ENCODE peak calls at places on chromosomes 7 and 10, in five cellular contexts. One of them, this sample, is unnamed.

GRCh38 chr7:129262333-129262732 is 37.5 kb downstream of the AHCYL2 start:
- DNase-seq in HepG2: no peak
- DNase-seq in A549: no peak
- DNase-seq in K562: no peak
- DNase-seq in H1: no peak
- DNase-seq in this sample: no peak

GRCh38 chr10:68095176-68095575 is 14.1 kb upstream of the MYPN start:
- DNase-seq in HepG2: no peak
- DNase-seq in A549: peak; percentile 67
- DNase-seq in K562: no peak
- DNase-seq in H1: no peak
- DNase-seq in this sample: no peak

GRCh38 chr10:96236090-96236478 is 35.3 kb downstream of the BLNK start:
- DNase-seq in HepG2: no peak
- DNase-seq in A549: no peak
- DNase-seq in K562: no peak
- DNase-seq in H1: no peak
- DNase-seq in this sample: no peak

GRCh38 chr10:133164816-133165555 is 5.0 kb downstream of the KNDC1 start:
- DNase-seq in HepG2: no peak
- DNase-seq in A549: no peak
- DNase-seq in K562: no peak
- DNase-seq in H1: no peak
- DNase-seq in this sample: no peak

GRCh38 chr10:112964482-112964881 is 14.4 kb downstream of the TCF7L2 start:
- DNase-seq in HepG2: no peak
- DNase-seq in A549: no peak
- DNase-seq in K562: no peak
- DNase-seq in H1: no peak
- DNase-seq in this sample: no peak

GRCh38 chr7:157859915-157860314 is 523.1 kb downstream of the DNAJB6 start:
- DNase-seq in HepG2: no peak
- DNase-seq in A549: no peak
- DNase-seq in K562: no peak
- DNase-seq in H1: no peak
- DNase-seq in this sample: no peak

GRCh38 chr7:138400400-138400886 is 59.6 kb upstream of the TRIM24 start:
- DNase-seq in HepG2: no peak
- DNase-seq in A549: no peak
- DNase-seq in K562: peak; percentile 74
- DNase-seq in H1: no peak
- DNase-seq in this sample: peak; percentile 46

GRCh38 chr7:120665068-120665467 is 192.9 kb downstream of the TSPAN12 start:
- DNase-seq in HepG2: no peak
- DNase-seq in A549: no peak
- DNase-seq in K562: no peak
- DNase-seq in H1: no peak
- DNase-seq in this sample: no peak

GRCh38 chr7:141076377-141076776 is 2.5 kb downstream of the TMEM178B start:
- DNase-seq in HepG2: no peak
- DNase-seq in A549: no peak
- DNase-seq in K562: no peak
- DNase-seq in H1: no peak
- DNase-seq in this sample: no peak

GRCh38 chr7:31758770-31759169 is 71.8 kb downstream of the PPP1R17 start:
- DNase-seq in HepG2: no peak
- DNase-seq in A549: no peak
- DNase-seq in K562: no peak
- DNase-seq in H1: no peak
- DNase-seq in this sample: no peak

GRCh38 chr10:95508730-95509129 is 52.4 kb downstream of the SORBS1 start:
- DNase-seq in HepG2: peak; percentile 28
- DNase-seq in A549: no peak
- DNase-seq in K562: no peak
- DNase-seq in H1: no peak
- DNase-seq in this sample: peak; percentile 82

GRCh38 chr10:62733654-62734293 is 70.7 kb upstream of the ADO start:
- DNase-seq in HepG2: no peak
- DNase-seq in A549: no peak
- DNase-seq in K562: no peak
- DNase-seq in H1: no peak
- DNase-seq in this sample: no peak

GRCh38 chr10:62738916-62739315 is 65.6 kb upstream of the ADO start:
- DNase-seq in HepG2: no peak
- DNase-seq in A549: no peak
- DNase-seq in K562: no peak
- DNase-seq in H1: no peak
- DNase-seq in this sample: no peak

GRCh38 chr10:62732841-62733653 is 71.5 kb upstream of the ADO start:
- DNase-seq in HepG2: no peak
- DNase-seq in A549: no peak
- DNase-seq in K562: no peak
- DNase-seq in H1: no peak
- DNase-seq in this sample: no peak

GRCh38 chr10:62735464-62736188 is 68.9 kb upstream of the ADO start:
- DNase-seq in HepG2: no peak
- DNase-seq in A549: peak; percentile 7
- DNase-seq in K562: peak; percentile 59
- DNase-seq in H1: no peak
- DNase-seq in this sample: no peak

DNA sequence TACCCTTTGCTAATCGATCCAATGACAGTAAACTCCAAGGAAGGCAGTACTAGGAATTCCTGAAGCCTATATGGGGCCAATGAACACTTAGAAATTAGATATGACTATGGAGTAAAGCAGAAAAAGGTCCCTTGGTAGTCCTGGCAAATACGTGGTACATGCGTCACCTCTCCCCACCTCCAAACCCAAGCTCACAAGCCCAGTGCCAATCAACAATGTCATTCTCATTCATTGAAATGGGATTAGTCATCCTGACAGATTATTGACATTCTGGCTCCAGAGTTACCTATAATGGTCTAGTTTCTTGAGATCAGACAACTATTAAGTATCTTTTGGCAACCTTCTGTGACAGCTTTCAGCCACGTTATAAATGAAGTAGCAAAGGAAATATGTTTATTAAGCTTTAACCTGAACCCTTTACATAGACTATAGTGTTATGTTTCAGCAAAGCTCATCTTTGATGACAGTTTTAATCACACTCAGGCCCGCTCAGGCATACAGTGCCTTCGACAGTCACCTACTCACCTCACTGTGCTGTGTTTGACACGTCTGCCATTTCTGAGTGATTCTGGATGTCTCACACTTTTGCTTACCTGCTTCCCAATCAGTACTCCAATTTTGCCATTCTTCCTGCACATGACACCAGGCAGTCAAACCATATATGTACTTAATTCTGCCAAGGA is 69.6 kb upstream of the ADO start:
- DNase-seq in HepG2: no peak
- DNase-seq in A549: no peak
- DNase-seq in K562: no peak
- DNase-seq in H1: no peak
- DNase-seq in this sample: no peak
- H3K27ac ChIP-seq in HepG2: no peak overlapping the region
- H3K27ac ChIP-seq in A549: no peak overlapping the region
- H3K27ac ChIP-seq in K562: no peak overlapping the region
- H3K27ac ChIP-seq in H1: no peak overlapping the region
- H3K27ac ChIP-seq in this sample: no peak overlapping the region

DNA sequence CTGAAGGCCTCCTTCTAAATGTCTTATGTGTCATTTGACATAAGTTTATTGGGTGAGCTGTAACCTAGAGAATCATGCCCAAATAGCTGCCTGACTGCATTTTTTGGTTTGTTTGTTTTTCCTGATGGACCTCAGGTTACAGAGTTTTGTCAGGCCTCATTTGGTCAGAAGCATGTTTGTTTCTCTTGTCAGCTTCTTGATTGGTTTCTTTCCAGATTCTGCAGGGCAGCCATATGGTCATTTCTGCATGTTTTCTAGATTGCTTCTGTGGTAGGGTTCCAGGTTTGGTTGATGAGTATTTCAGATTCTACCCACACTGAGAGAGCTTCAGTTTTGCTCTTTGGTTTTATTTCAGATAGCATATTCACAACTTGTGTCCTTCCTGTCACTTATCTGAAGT is 28.0 kb downstream of the GLCCI1 start:
- DNase-seq in HepG2: peak; percentile 4
- DNase-seq in A549: no peak
- DNase-seq in K562: no peak
- DNase-seq in H1: no peak
- DNase-seq in this sample: no peak
- TF ChIP-seq JUN in HepG2: no peak
- TF ChIP-seq JUN in A549: no peak
- TF ChIP-seq JUN in K562: no peak
- TF ChIP-seq JUN in H1: no peak
- TF ChIP-seq JUN in this sample: no peak

GRCh38 chr7:75711076-75711475 is 27.7 kb downstream of the HIP1 start:
- DNase-seq in HepG2: no peak
- DNase-seq in A549: no peak
- DNase-seq in K562: no peak
- DNase-seq in H1: no peak
- DNase-seq in this sample: no peak
- H3K27ac ChIP-seq in HepG2: no peak overlapping the region
- H3K27ac ChIP-seq in A549: no peak overlapping the region
- H3K27ac ChIP-seq in K562: no peak overlapping the region
- H3K27ac ChIP-seq in H1: no peak overlapping the region
- H3K27ac ChIP-seq in this sample: no peak overlapping the region

GRCh38 chr10:122130474-122131110 is 140.5 kb upstream of the BTBD16 start:
- DNase-seq in HepG2: no peak
- DNase-seq in A549: no peak
- DNase-seq in K562: no peak
- DNase-seq in H1: no peak
- DNase-seq in this sample: no peak
- TF ChIP-seq JUN in HepG2: no peak
- TF ChIP-seq JUN in A549: no peak
- TF ChIP-seq JUN in K562: no peak
- TF ChIP-seq JUN in H1: no peak
- TF ChIP-seq JUN in this sample: no peak

DNA sequence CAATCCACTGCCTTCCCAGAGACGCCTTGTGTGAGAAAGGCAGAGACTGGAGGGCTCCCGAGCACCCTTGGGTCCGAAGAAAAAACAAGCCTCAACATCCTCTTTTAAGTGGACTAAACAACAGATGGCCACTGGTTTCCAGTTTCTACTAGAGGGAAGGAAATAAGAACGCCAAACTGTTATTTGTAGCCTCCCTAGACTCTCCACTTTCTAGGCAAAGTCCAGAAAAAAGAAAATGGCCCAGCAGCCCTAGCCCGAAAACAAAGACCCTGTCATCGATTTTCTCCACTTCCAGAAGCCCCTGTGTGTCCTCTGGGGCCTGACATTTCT is 6.0 kb downstream of the RGS10 start:
- DNase-seq in HepG2: no peak
- DNase-seq in A549: no peak
- DNase-seq in K562: no peak
- DNase-seq in H1: no peak
- DNase-seq in this sample: no peak
- H3K27ac ChIP-seq in HepG2: no peak overlapping the region
- H3K27ac ChIP-seq in A549: no peak overlapping the region
- H3K27ac ChIP-seq in K562: no peak overlapping the region
- H3K27ac ChIP-seq in H1: no peak overlapping the region
- H3K27ac ChIP-seq in this sample: no peak overlapping the region

GRCh38 chr7:92782855-92783254 is 53.5 kb downstream of the CDK6 start:
- DNase-seq in HepG2: no peak
- DNase-seq in A549: no peak
- DNase-seq in K562: no peak
- DNase-seq in H1: no peak
- DNase-seq in this sample: no peak

GRCh38 chr7:92778972-92779371 is 57.4 kb downstream of the CDK6 start:
- DNase-seq in HepG2: no peak
- DNase-seq in A549: peak; percentile 66
- DNase-seq in K562: no peak
- DNase-seq in H1: no peak
- DNase-seq in this sample: no peak

GRCh38 chr7:92782236-92782635 is 54.1 kb downstream of the CDK6 start:
- DNase-seq in HepG2: no peak
- DNase-seq in A549: no peak
- DNase-seq in K562: no peak
- DNase-seq in H1: no peak
- DNase-seq in this sample: no peak

GRCh38 chr7:92783260-92783911 is 53.0 kb downstream of the CDK6 start:
- DNase-seq in HepG2: no peak
- DNase-seq in A549: no peak
- DNase-seq in K562: no peak
- DNase-seq in H1: no peak
- DNase-seq in this sample: no peak

GRCh38 chr7:92781117-92781720 is 55.2 kb downstream of the CDK6 start:
- DNase-seq in HepG2: peak; percentile 63
- DNase-seq in A549: peak; percentile 45
- DNase-seq in K562: no peak
- DNase-seq in H1: no peak
- DNase-seq in this sample: peak; percentile 89
- TF ChIP-seq JUN in HepG2: no peak
- TF ChIP-seq JUN in A549: no peak
- TF ChIP-seq JUN in K562: no peak
- TF ChIP-seq JUN in H1: no peak
- TF ChIP-seq JUN in this sample: peak; percentile 58

DNA sequence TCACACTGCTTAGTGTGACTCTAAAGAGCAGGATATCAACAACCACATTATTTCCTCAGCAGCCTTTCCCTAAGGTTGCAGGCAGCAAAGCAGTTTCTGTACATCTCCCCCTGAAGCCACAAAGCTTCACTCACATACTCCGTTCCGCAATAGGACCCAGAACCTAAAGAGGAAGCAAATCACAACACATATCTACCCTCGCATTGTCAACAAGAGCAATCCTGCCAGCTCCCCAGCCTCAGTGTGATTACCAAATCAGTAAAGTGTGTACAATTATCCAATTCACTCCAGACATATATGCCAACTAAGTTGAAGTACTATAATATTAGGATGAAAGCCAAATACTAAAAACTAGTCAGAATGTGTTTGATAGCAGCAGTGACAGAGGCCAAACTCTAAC is 30.8 kb downstream of the VAX1 start:
- DNase-seq in HepG2: no peak
- DNase-seq in A549: no peak
- DNase-seq in K562: no peak
- DNase-seq in H1: no peak
- DNase-seq in this sample: no peak
- H3K27ac ChIP-seq in HepG2: no peak overlapping the region
- H3K27ac ChIP-seq in A549: no peak overlapping the region
- H3K27ac ChIP-seq in K562: no peak overlapping the region
- H3K27ac ChIP-seq in H1: no peak overlapping the region
- H3K27ac ChIP-seq in this sample: no peak overlapping the region

GRCh38 chr10:84540617-84541288 is 212.4 kb downstream of the CCSER2 start:
- DNase-seq in HepG2: peak; percentile 47
- DNase-seq in A549: peak; percentile 53
- DNase-seq in K562: peak; percentile 81
- DNase-seq in H1: no peak
- DNase-seq in this sample: peak; percentile 51

GRCh38 chr10:84540022-84540616 is 211.7 kb downstream of the CCSER2 start:
- DNase-seq in HepG2: no peak
- DNase-seq in A549: peak; percentile 48
- DNase-seq in K562: no peak
- DNase-seq in H1: no peak
- DNase-seq in this sample: no peak

GRCh38 chr10:84542552-84542951 is 214.2 kb downstream of the CCSER2 start:
- DNase-seq in HepG2: no peak
- DNase-seq in A549: no peak
- DNase-seq in K562: no peak
- DNase-seq in H1: no peak
- DNase-seq in this sample: no peak

GRCh38 chr10:84543077-84543476 is 214.7 kb downstream of the CCSER2 start:
- DNase-seq in HepG2: no peak
- DNase-seq in A549: no peak
- DNase-seq in K562: no peak
- DNase-seq in H1: no peak
- DNase-seq in this sample: no peak

GRCh38 chr10:84541289-84541637 is 212.9 kb downstream of the CCSER2 start:
- DNase-seq in HepG2: peak; percentile 67
- DNase-seq in A549: peak; percentile 46
- DNase-seq in K562: no peak
- DNase-seq in H1: no peak
- DNase-seq in this sample: no peak
- TF ChIP-seq JUN in HepG2: no peak
- TF ChIP-seq JUN in A549: no peak
- TF ChIP-seq JUN in K562: no peak
- TF ChIP-seq JUN in H1: no peak
- TF ChIP-seq JUN in this sample: no peak